ENCODE peak calls at places on chromosomes 6 and 20, in ten cellular contexts. I, S, C, G, R, L, H, K, N and X are unnamed samples.

GRCh38 chr6:131995924-131996323 is 44.8 kb upstream of the CCN2 start:
- DNase-seq in I (peak), S (peak), C (peak), G (peak), R (no peak), L (peak), H (no peak), K (peak), N (no peak), X (no peak)

GRCh38 chr6:134880487-134881190 is 69.3 kb downstream of the ALDH8A1 start:
- DNase-seq in I (no peak), S (peak), C (peak), G (no peak), R (no peak), L (no peak), H (no peak), K (no peak), N (no peak), X (no peak)

GRCh38 chr20:48459729-48460395 is 367.9 kb downstream of the PREX1 start:
- DNase-seq in I (no peak), S (no peak), C (no peak), G (no peak), R (no peak), L (no peak), H (no peak), K (no peak), N (no peak), X (no peak)

GRCh38 chr6:5701086-5701661 is 305.6 kb downstream of the NRN1 start:
- DNase-seq in I (no peak), S (no peak), C (no peak), G (no peak), R (no peak), L (no peak), H (no peak), K (no peak), N (no peak), X (no peak)

GRCh38 chr6:41036188-41036587 is 2.8 kb downstream of the UNC5CL start:
- DNase-seq in I (no peak), S (no peak), C (no peak), G (no peak), R (peak), L (peak), H (no peak), K (no peak), N (no peak), X (no peak)

GRCh38 chr20:35146299-35146921 is 726 bp downstream of the EDEM2 start:
- DNase-seq in I (no peak), S (peak), C (peak), G (no peak), R (peak), L (no peak), H (peak), K (no peak), N (peak), X (no peak)

GRCh38 chr6:98335594-98335993 is 498.8 kb upstream of the POU3F2 start:
- DNase-seq in I (no peak), S (no peak), C (peak), G (no peak), R (no peak), L (no peak), H (peak), K (no peak), N (no peak), X (no peak)

GRCh38 chr20:622161-622560 is 12.1 kb upstream of the TCF15 start:
- DNase-seq in I (no peak), S (no peak), C (no peak), G (no peak), R (no peak), L (no peak), H (no peak), K (no peak), N (no peak), X (no peak)

GRCh38 chr20:31587545-31588389 is 17.3 kb upstream of the ID1 start:
- DNase-seq in I (no peak), S (peak), C (no peak), G (no peak), R (no peak), L (no peak), H (peak), K (peak), N (peak), X (no peak)

GRCh38 chr20:47303736-47304135 is 52.8 kb downstream of the ZMYND8 start:
- DNase-seq in I (no peak), S (no peak), C (no peak), G (no peak), R (no peak), L (no peak), H (no peak), K (no peak), N (no peak), X (no peak)
- TF ChIP-seq CTCF in I (no peak), S (no peak), C (no peak), G (no peak), R (no peak), L (no peak), H (no peak), K (no peak), N (no peak), X (no peak)

DNA sequence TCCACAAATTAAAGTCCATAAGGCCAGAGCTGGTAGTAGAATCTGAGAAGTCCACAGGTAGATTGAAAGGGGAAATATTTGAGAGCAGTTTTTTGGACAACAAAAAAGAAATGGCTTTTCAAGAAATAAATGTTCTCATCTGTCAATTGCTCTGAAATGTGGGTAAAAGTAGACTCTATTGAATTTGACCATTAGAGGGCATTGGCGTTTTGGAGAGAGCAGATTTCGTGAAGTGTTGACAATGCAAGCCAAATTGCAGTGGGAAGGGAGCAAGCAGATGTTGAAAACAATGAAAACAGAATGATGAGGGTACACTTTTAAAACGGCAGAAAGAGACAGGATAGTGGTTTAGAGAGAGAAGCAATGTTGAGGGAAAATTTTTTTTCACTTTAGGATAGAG is 149.1 kb upstream of the FAM83B start:
- DNase-seq in I (peak), S (peak), C (peak), G (no peak), R (no peak), L (peak), H (no peak), K (peak), N (no peak), X (no peak)
- TF ChIP-seq CTCF in I (peak), S (peak), C (peak), G (peak), R (peak), L (peak), H (peak), K (peak), N (peak), X (no peak)

GRCh38 chr6:75501756-75502155 is 8.2 kb upstream of the FILIP1 start:
- DNase-seq in I (no peak), S (no peak), C (no peak), G (no peak), R (no peak), L (no peak), H (no peak), K (no peak), N (no peak), X (no peak)

GRCh38 chr6:75505426-75505825 is 11.8 kb upstream of the FILIP1 start:
- DNase-seq in I (no peak), S (no peak), C (no peak), G (no peak), R (no peak), L (no peak), H (no peak), K (no peak), N (no peak), X (no peak)

GRCh38 chr6:75503291-75503690 is 9.7 kb upstream of the FILIP1 start:
- DNase-seq in I (peak), S (peak), C (no peak), G (peak), R (no peak), L (no peak), H (no peak), K (no peak), N (peak), X (no peak)

GRCh38 chr6:75502884-75503283 is 9.3 kb upstream of the FILIP1 start:
- DNase-seq in I (no peak), S (no peak), C (no peak), G (no peak), R (no peak), L (no peak), H (no peak), K (no peak), N (no peak), X (no peak)

GRCh38 chr6:75504902-75505233 is 11.3 kb upstream of the FILIP1 start:
- DNase-seq in I (no peak), S (peak), C (peak), G (no peak), R (peak), L (no peak), H (no peak), K (peak), N (no peak), X (no peak)
- TF ChIP-seq CTCF in I (peak), S (peak), C (peak), G (peak), R (no peak), L (peak), H (no peak), K (peak), N (no peak), X (no peak)

GRCh38 chr6:33665957-33666356 is 44.8 kb downstream of the ITPR3 start:
- DNase-seq in I (no peak), S (no peak), C (no peak), G (no peak), R (no peak), L (no peak), H (no peak), K (no peak), N (no peak), X (no peak)
- TF ChIP-seq CTCF in I (no peak), S (no peak), C (peak), G (no peak), R (no peak), L (peak), H (peak), K (no peak), N (no peak), X (no peak)

DNA sequence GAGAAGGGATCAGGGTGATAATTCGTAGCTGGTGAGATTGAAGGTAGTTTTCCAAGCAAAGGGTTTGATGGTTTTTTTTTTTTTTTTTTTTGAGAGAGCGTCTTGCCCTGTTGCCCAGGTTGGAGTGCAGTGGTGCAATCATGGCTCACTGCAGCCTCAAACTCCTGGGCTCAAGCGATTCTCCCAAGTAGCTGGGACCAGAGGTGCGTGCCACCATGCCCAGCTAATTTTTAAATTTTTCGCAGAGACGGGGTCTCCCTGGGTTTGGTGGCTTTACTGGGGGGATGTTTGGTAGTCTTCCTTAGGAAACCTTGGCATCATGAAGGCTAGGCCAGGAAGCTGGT is 76.8 kb upstream of the RNF24 start:
- DNase-seq in I (no peak), S (no peak), C (no peak), G (no peak), R (no peak), L (no peak), H (no peak), K (no peak), N (no peak), X (no peak)
- TF ChIP-seq CTCF in I (no peak), S (no peak), C (no peak), G (no peak), R (no peak), L (no peak), H (no peak), K (no peak), N (no peak), X (no peak)

DNA sequence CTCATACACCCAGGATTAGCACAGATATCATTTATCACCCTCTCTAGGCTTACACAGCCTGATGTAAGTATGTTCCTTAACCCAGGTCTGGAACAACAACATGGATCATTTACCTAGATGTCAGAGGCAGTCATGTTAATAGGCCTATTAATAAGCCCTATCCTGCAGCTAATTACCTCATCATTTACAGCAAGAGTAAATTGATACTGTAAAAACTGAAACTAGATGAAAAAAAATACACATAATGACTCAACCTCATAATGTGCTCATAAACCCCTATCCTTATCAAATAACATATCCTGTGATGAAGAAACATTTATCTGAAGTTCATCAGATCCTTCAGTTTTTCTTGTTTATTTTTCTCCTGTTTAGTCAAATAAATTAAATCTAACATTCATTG is 334.2 kb upstream of the MANEA start:
- DNase-seq in I (peak), S (peak), C (no peak), G (no peak), R (no peak), L (no peak), H (no peak), K (no peak), N (no peak), X (no peak)
- TF ChIP-seq CTCF in I (no peak), S (no peak), C (no peak), G (no peak), R (no peak), L (no peak), H (no peak), K (no peak), N (no peak), X (no peak)